ENCODE peak calls at places on chromosome 13, in five cellular contexts. One of them, this sample, is unnamed.

GRCh38 chr13:47621931-47622330 is 379.1 kb downstream of the SUCLA2 start:
- DNase-seq in hepatocyte: no peak
- DNase-seq in substantia nigra: no peak
- DNase-seq in small intestine: no peak
- DNase-seq in prostate gland: no peak
- DNase-seq in this sample: no peak

GRCh38 chr13:99150575-99151370 is 49.9 kb upstream of the UBAC2 start:
- DNase-seq in hepatocyte: no peak
- DNase-seq in substantia nigra: no peak
- DNase-seq in small intestine: no peak
- DNase-seq in prostate gland: no peak
- DNase-seq in this sample: no peak

GRCh38 chr13:22703601-22704209 is 477.1 kb upstream of the SGCG start:
- DNase-seq in hepatocyte: no peak
- DNase-seq in substantia nigra: no peak
- DNase-seq in small intestine: peak; percentile 42
- DNase-seq in prostate gland: no peak
- DNase-seq in this sample: no peak

GRCh38 chr13:24692541-24692940 is 12.3 kb downstream of the ATP12A start:
- DNase-seq in hepatocyte: peak; percentile 47
- DNase-seq in substantia nigra: no peak
- DNase-seq in small intestine: no peak
- DNase-seq in prostate gland: no peak
- DNase-seq in this sample: no peak

GRCh38 chr13:25447396-25447795 is 75.6 kb downstream of the ATP8A2 start:
- DNase-seq in hepatocyte: no peak
- DNase-seq in substantia nigra: no peak
- DNase-seq in small intestine: no peak
- DNase-seq in prostate gland: no peak
- DNase-seq in this sample: no peak

GRCh38 chr13:25943666-25944065 is 108.2 kb downstream of the SHISA2 start:
- DNase-seq in hepatocyte: peak; percentile 58
- DNase-seq in substantia nigra: no peak
- DNase-seq in small intestine: no peak
- DNase-seq in prostate gland: no peak
- DNase-seq in this sample: no peak

GRCh38 chr13:50357586-50358118 is 342.4 kb downstream of the KCNRG start:
- DNase-seq in hepatocyte: peak; percentile 70
- DNase-seq in substantia nigra: no peak
- DNase-seq in small intestine: peak; percentile 13
- DNase-seq in prostate gland: peak; percentile 88
- DNase-seq in this sample: no peak

GRCh38 chr13:51894239-51894638 is 32.5 kb downstream of the CCDC70 start:
- DNase-seq in hepatocyte: no peak
- DNase-seq in substantia nigra: no peak
- DNase-seq in small intestine: no peak
- DNase-seq in prostate gland: no peak
- DNase-seq in this sample: no peak

GRCh38 chr13:31722684-31723083 is 16.6 kb upstream of the RXFP2 start:
- DNase-seq in hepatocyte: no peak
- DNase-seq in substantia nigra: no peak
- DNase-seq in small intestine: no peak
- DNase-seq in prostate gland: no peak
- DNase-seq in this sample: no peak

GRCh38 chr13:49733181-49733951 is 42.1 kb upstream of the EBPL start:
- DNase-seq in hepatocyte: peak; percentile 22
- DNase-seq in substantia nigra: no peak
- DNase-seq in small intestine: no peak
- DNase-seq in prostate gland: no peak
- DNase-seq in this sample: no peak

GRCh38 chr13:98462241-98462882 is 114.5 kb downstream of the STK24 start:
- DNase-seq in hepatocyte: no peak
- DNase-seq in substantia nigra: no peak
- DNase-seq in small intestine: no peak
- DNase-seq in prostate gland: no peak
- DNase-seq in this sample: no peak

GRCh38 chr13:50320297-50320862 is 305.1 kb downstream of the KCNRG start:
- DNase-seq in hepatocyte: peak; percentile 38
- DNase-seq in substantia nigra: no peak
- DNase-seq in small intestine: peak; percentile 27
- DNase-seq in prostate gland: no peak
- DNase-seq in this sample: no peak

GRCh38 chr13:110334256-110334655 is 27.2 kb downstream of the COL4A2 start:
- DNase-seq in hepatocyte: no peak
- DNase-seq in substantia nigra: no peak
- DNase-seq in small intestine: no peak
- DNase-seq in prostate gland: no peak
- DNase-seq in this sample: no peak

GRCh38 chr13:33455291-33455690 is 169.7 kb upstream of the STARD13 start:
- DNase-seq in hepatocyte: no peak
- DNase-seq in substantia nigra: no peak
- DNase-seq in small intestine: no peak
- DNase-seq in prostate gland: no peak
- DNase-seq in this sample: no peak

GRCh38 chr13:42602910-42603309 is 29.0 kb downstream of the TNFSF11 start:
- DNase-seq in hepatocyte: no peak
- DNase-seq in substantia nigra: no peak
- DNase-seq in small intestine: no peak
- DNase-seq in prostate gland: no peak
- DNase-seq in this sample: no peak

GRCh38 chr13:48808689-48809088 is 155.0 kb downstream of the CYSLTR2 start:
- DNase-seq in hepatocyte: peak; percentile 15
- DNase-seq in substantia nigra: no peak
- DNase-seq in small intestine: no peak
- DNase-seq in prostate gland: no peak
- DNase-seq in this sample: no peak

GRCh38 chr13:97224544-97225324 is 2.6 kb downstream of the MBNL2 start:
- DNase-seq in hepatocyte: peak; percentile 42
- DNase-seq in substantia nigra: no peak
- DNase-seq in small intestine: peak; percentile 85
- DNase-seq in prostate gland: no peak
- DNase-seq in this sample: peak; percentile 70

GRCh38 chr13:78609464-78610205 is 6.3 kb upstream of the POU4F1 start:
- DNase-seq in hepatocyte: no peak
- DNase-seq in substantia nigra: no peak
- DNase-seq in small intestine: no peak
- DNase-seq in prostate gland: no peak
- DNase-seq in this sample: no peak

GRCh38 chr13:110580800-110581199 is 19.3 kb upstream of the RAB20 start:
- DNase-seq in hepatocyte: no peak
- DNase-seq in substantia nigra: no peak
- DNase-seq in small intestine: no peak
- DNase-seq in prostate gland: no peak
- DNase-seq in this sample: no peak

GRCh38 chr13:110433014-110433413 is 125.9 kb downstream of the COL4A2 start:
- DNase-seq in hepatocyte: no peak
- DNase-seq in substantia nigra: no peak
- DNase-seq in small intestine: no peak
- DNase-seq in prostate gland: no peak
- DNase-seq in this sample: no peak

GRCh38 chr13:27036236-27036981 is 135.2 kb downstream of the USP12 start:
- DNase-seq in hepatocyte: no peak
- DNase-seq in substantia nigra: no peak
- DNase-seq in small intestine: no peak
- DNase-seq in prostate gland: no peak
- DNase-seq in this sample: no peak

DNA sequence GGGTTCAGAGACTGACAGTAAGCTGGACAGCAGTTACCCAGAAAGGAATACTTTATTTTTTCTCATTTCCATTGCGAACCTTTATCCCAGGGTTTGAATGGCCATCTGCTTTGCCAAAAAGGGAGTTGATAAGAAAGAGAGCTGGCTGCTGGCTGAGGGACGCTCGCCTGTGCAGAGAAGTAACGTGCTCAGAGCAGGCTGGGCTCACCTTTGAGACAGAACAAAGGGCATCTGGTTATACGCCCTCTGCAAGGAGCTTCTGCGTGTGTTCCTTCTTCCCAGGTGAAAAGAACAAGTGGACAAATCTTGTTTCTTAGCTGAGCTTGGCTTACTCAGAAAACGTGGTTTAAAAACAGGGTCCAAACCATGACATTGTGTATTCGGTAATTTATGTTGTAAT is 47.4 kb downstream of the EFNB2 start:
- DNase-seq in hepatocyte: no peak
- DNase-seq in substantia nigra: no peak
- DNase-seq in small intestine: peak; percentile 92
- DNase-seq in prostate gland: no peak
- DNase-seq in this sample: peak; percentile 51
- H3K27ac ChIP-seq in hepatocyte: peak overlapping the region; percentile 58
- H3K27ac ChIP-seq in substantia nigra: no peak overlapping the region
- H3K27ac ChIP-seq in small intestine: peak overlapping the region; percentile 10
- H3K27ac ChIP-seq in prostate gland: no peak overlapping the region
- H3K27ac ChIP-seq in this sample: peak overlapping the region; percentile 43

GRCh38 chr13:74687452-74688180 is 553.4 kb upstream of the KLF12 start:
- DNase-seq in hepatocyte: no peak
- DNase-seq in substantia nigra: no peak
- DNase-seq in small intestine: no peak
- DNase-seq in prostate gland: no peak
- DNase-seq in this sample: no peak
- H3K27ac ChIP-seq in hepatocyte: no peak overlapping the region
- H3K27ac ChIP-seq in substantia nigra: no peak overlapping the region
- H3K27ac ChIP-seq in small intestine: no peak overlapping the region
- H3K27ac ChIP-seq in prostate gland: no peak overlapping the region
- H3K27ac ChIP-seq in this sample: no peak overlapping the region

GRCh38 chr13:100495455-100495854 is 93.1 kb downstream of the GGACT start:
- DNase-seq in hepatocyte: no peak
- DNase-seq in substantia nigra: no peak
- DNase-seq in small intestine: no peak
- DNase-seq in prostate gland: no peak
- DNase-seq in this sample: no peak

GRCh38 chr13:100485265-100485664 is 103.3 kb downstream of the GGACT start:
- DNase-seq in hepatocyte: no peak
- DNase-seq in substantia nigra: no peak
- DNase-seq in small intestine: no peak
- DNase-seq in prostate gland: no peak
- DNase-seq in this sample: no peak

GRCh38 chr13:100491164-100491847 is 97.3 kb downstream of the GGACT start:
- DNase-seq in hepatocyte: no peak
- DNase-seq in substantia nigra: no peak
- DNase-seq in small intestine: no peak
- DNase-seq in prostate gland: no peak
- DNase-seq in this sample: no peak

GRCh38 chr13:100493418-100493817 is 95.2 kb downstream of the GGACT start:
- DNase-seq in hepatocyte: no peak
- DNase-seq in substantia nigra: no peak
- DNase-seq in small intestine: no peak
- DNase-seq in prostate gland: no peak
- DNase-seq in this sample: no peak

GRCh38 chr13:100490692-100491091 is 97.9 kb downstream of the GGACT start:
- DNase-seq in hepatocyte: no peak
- DNase-seq in substantia nigra: no peak
- DNase-seq in small intestine: no peak
- DNase-seq in prostate gland: no peak
- DNase-seq in this sample: no peak
- H3K27ac ChIP-seq in hepatocyte: no peak overlapping the region
- H3K27ac ChIP-seq in substantia nigra: no peak overlapping the region
- H3K27ac ChIP-seq in small intestine: no peak overlapping the region
- H3K27ac ChIP-seq in prostate gland: no peak overlapping the region
- H3K27ac ChIP-seq in this sample: no peak overlapping the region

GRCh38 chr13:20174656-20175405 is 14.0 kb upstream of the GJA3 start:
- DNase-seq in hepatocyte: peak; percentile 95
- DNase-seq in substantia nigra: no peak
- DNase-seq in small intestine: peak; percentile 90
- DNase-seq in prostate gland: peak; percentile 44
- DNase-seq in this sample: peak; percentile 85

GRCh38 chr13:20175406-20175794 is 14.5 kb upstream of the GJA3 start:
- DNase-seq in hepatocyte: no peak
- DNase-seq in substantia nigra: no peak
- DNase-seq in small intestine: no peak
- DNase-seq in prostate gland: no peak
- DNase-seq in this sample: no peak

GRCh38 chr13:20170931-20171330 is 10.1 kb upstream of the GJA3 start:
- DNase-seq in hepatocyte: no peak
- DNase-seq in substantia nigra: no peak
- DNase-seq in small intestine: no peak
- DNase-seq in prostate gland: no peak
- DNase-seq in this sample: no peak

GRCh38 chr13:20171364-20171763 is 10.5 kb upstream of the GJA3 start:
- DNase-seq in hepatocyte: no peak
- DNase-seq in substantia nigra: no peak
- DNase-seq in small intestine: no peak
- DNase-seq in prostate gland: no peak
- DNase-seq in this sample: no peak

DNA sequence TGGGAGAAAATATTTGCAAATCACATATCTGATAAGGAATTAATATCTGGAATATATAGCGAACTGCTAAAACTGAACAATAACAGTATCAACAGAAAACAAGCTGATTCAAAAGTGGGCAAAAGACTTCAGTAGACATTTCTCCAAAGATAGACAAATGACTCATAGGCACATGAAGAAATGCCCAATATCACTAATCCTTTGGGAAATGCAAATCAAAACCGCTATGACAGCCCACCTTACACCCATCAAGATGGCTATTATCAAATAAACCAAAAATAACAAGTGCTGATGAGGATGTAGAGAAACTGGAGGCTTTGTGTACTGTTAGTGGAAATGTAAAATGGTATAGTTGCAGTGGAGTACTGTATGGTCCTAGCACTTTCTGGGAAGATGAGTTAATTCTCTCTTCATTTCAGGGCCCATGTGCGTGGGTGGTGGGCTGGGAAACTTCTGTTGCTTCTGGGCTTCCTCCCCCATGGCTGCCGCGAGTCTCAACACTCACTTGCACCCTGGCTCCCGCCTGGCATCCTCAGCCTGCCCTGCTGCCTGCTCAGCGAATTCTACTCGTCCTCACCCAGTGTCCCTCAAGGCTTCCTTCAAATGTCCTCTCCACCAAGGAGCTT is 12.4 kb upstream of the GJA3 start:
- DNase-seq in hepatocyte: no peak
- DNase-seq in substantia nigra: no peak
- DNase-seq in small intestine: no peak
- DNase-seq in prostate gland: no peak
- DNase-seq in this sample: no peak
- H3K27ac ChIP-seq in hepatocyte: no peak overlapping the region
- H3K27ac ChIP-seq in substantia nigra: no peak overlapping the region
- H3K27ac ChIP-seq in small intestine: no peak overlapping the region
- H3K27ac ChIP-seq in prostate gland: no peak overlapping the region
- H3K27ac ChIP-seq in this sample: no peak overlapping the region

DNA sequence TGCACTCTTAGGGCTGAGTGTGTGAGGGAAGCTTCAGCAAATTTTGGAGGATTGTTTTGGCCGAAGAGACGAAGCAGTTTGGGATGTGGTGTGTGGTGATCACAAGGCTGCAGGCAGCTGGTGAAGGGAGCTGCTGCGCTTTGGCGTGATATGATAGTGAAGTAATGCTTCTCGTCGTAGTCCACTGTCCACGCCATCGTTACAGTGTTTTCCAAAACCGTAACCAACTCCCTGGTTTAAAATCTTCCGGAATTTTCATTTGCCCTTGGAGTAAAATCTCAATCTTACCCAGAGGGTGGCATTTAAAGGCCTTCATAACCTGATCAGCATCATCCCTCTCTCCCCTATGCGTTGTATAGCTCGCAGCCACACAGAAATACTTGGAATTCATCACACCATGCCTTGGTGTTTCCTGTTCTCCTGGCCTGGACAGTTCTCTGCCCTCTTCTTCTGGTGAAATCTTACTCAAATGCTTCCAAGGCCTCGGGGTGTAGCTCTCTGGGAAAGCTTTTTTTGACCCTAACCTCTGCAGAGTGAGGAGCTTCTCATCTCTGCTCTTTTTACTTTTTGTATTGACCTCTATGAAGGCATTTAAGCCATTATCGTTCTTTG is 776 bp downstream of the MPHOSPH8 start:
- DNase-seq in hepatocyte: peak; percentile 30
- DNase-seq in substantia nigra: no peak
- DNase-seq in small intestine: peak; percentile 42
- DNase-seq in prostate gland: peak; percentile 32
- DNase-seq in this sample: peak; percentile 28
- H3K27ac ChIP-seq in hepatocyte: peak overlapping the region; percentile 93
- H3K27ac ChIP-seq in substantia nigra: peak overlapping the region; percentile 85
- H3K27ac ChIP-seq in small intestine: peak overlapping the region; percentile 85
- H3K27ac ChIP-seq in prostate gland: peak overlapping the region; percentile 94
- H3K27ac ChIP-seq in this sample: peak overlapping the region; percentile 90

This sample was measured in transverse colon.